ENCODE peak calls at places on chromosomes 5 and 9, in six cellular contexts. One of them, this sample, is unnamed.

GRCh38 chr5:62271870-62272269 is 34.1 kb upstream of the KIF2A start:
- ATAC-seq in activated CD4-positive, alpha-beta T cell treated with anti-CD3 and anti-CD28 coated beads for 36 hours: no peak
- ATAC-seq in Panc1: no peak
- ATAC-seq in gastroesophageal sphincter: no peak
- ATAC-seq in activated CD8-positive, alpha-beta T cell treated with anti-CD3 and anti-CD28 coated beads for 36 hours: peak
- ATAC-seq in left ventricle myocardium superior: no peak
- ATAC-seq in this sample: no peak

GRCh38 chr9:109880276-109881169 is 100.5 kb downstream of the PALM2AKAP2 start:
- ATAC-seq in activated CD4-positive, alpha-beta T cell treated with anti-CD3 and anti-CD28 coated beads for 36 hours: peak
- ATAC-seq in Panc1: no peak
- ATAC-seq in gastroesophageal sphincter: no peak
- ATAC-seq in activated CD8-positive, alpha-beta T cell treated with anti-CD3 and anti-CD28 coated beads for 36 hours: peak
- ATAC-seq in left ventricle myocardium superior: no peak
- ATAC-seq in this sample: peak

GRCh38 chr9:98707158-98708102 is 1.3 kb downstream of the GABBR2 start:
- ATAC-seq in activated CD4-positive, alpha-beta T cell treated with anti-CD3 and anti-CD28 coated beads for 36 hours: peak
- ATAC-seq in Panc1: peak
- ATAC-seq in gastroesophageal sphincter: no peak
- ATAC-seq in activated CD8-positive, alpha-beta T cell treated with anti-CD3 and anti-CD28 coated beads for 36 hours: peak
- ATAC-seq in left ventricle myocardium superior: peak
- ATAC-seq in this sample: peak

GRCh38 chr9:79824265-79824664 is 252.5 kb downstream of the TLE4 start:
- ATAC-seq in activated CD4-positive, alpha-beta T cell treated with anti-CD3 and anti-CD28 coated beads for 36 hours: no peak
- ATAC-seq in Panc1: no peak
- ATAC-seq in gastroesophageal sphincter: no peak
- ATAC-seq in activated CD8-positive, alpha-beta T cell treated with anti-CD3 and anti-CD28 coated beads for 36 hours: no peak
- ATAC-seq in left ventricle myocardium superior: no peak
- ATAC-seq in this sample: no peak

GRCh38 chr9:70411930-70412677 is 2.4 kb downstream of the KLF9 start:
- ATAC-seq in activated CD4-positive, alpha-beta T cell treated with anti-CD3 and anti-CD28 coated beads for 36 hours: peak
- ATAC-seq in Panc1: peak
- ATAC-seq in gastroesophageal sphincter: peak
- ATAC-seq in activated CD8-positive, alpha-beta T cell treated with anti-CD3 and anti-CD28 coated beads for 36 hours: peak
- ATAC-seq in left ventricle myocardium superior: peak
- ATAC-seq in this sample: peak

GRCh38 chr5:173395933-173396308 is 67.7 kb upstream of the STC2 start:
- ATAC-seq in activated CD4-positive, alpha-beta T cell treated with anti-CD3 and anti-CD28 coated beads for 36 hours: no peak
- ATAC-seq in Panc1: no peak
- ATAC-seq in gastroesophageal sphincter: no peak
- ATAC-seq in activated CD8-positive, alpha-beta T cell treated with anti-CD3 and anti-CD28 coated beads for 36 hours: no peak
- ATAC-seq in left ventricle myocardium superior: peak
- ATAC-seq in this sample: no peak

GRCh38 chr5:128212206-128212788 is 128.7 kb downstream of the SLC12A2 start:
- ATAC-seq in activated CD4-positive, alpha-beta T cell treated with anti-CD3 and anti-CD28 coated beads for 36 hours: no peak
- ATAC-seq in Panc1: peak
- ATAC-seq in gastroesophageal sphincter: no peak
- ATAC-seq in activated CD8-positive, alpha-beta T cell treated with anti-CD3 and anti-CD28 coated beads for 36 hours: no peak
- ATAC-seq in left ventricle myocardium superior: no peak
- ATAC-seq in this sample: no peak

GRCh38 chr5:115260248-115260647 is 2.4 kb downstream of the PGGT1B start:
- ATAC-seq in activated CD4-positive, alpha-beta T cell treated with anti-CD3 and anti-CD28 coated beads for 36 hours: no peak
- ATAC-seq in Panc1: no peak
- ATAC-seq in gastroesophageal sphincter: no peak
- ATAC-seq in activated CD8-positive, alpha-beta T cell treated with anti-CD3 and anti-CD28 coated beads for 36 hours: no peak
- ATAC-seq in left ventricle myocardium superior: no peak
- ATAC-seq in this sample: no peak

GRCh38 chr5:179218586-179219330 is 126.5 kb downstream of the ADAMTS2 start:
- ATAC-seq in activated CD4-positive, alpha-beta T cell treated with anti-CD3 and anti-CD28 coated beads for 36 hours: no peak
- ATAC-seq in Panc1: peak
- ATAC-seq in gastroesophageal sphincter: no peak
- ATAC-seq in activated CD8-positive, alpha-beta T cell treated with anti-CD3 and anti-CD28 coated beads for 36 hours: no peak
- ATAC-seq in left ventricle myocardium superior: no peak
- ATAC-seq in this sample: no peak

This sample was measured in SK-N-SH treated with all-trans-retinoic acid at 6 μM for 48 hours.